ENCODE peak calls at places on chromosomes 2 and 18, in seven cellular contexts. One of them, this sample, is unnamed.

GRCh38 chr2:150376627-150377335 is 110.7 kb downstream of the RND3 start:
- DNase-seq in HCT116: no peak
- DNase-seq in body of pancreas: no peak
- DNase-seq in stomach: no peak
- DNase-seq in esophagus squamous epithelium: no peak
- DNase-seq in H1: no peak
- DNase-seq in OCI-LY7: no peak
- DNase-seq in this sample: peak; percentile 7

GRCh38 chr2:128439231-128440086 is 120.8 kb upstream of the HS6ST1 start:
- DNase-seq in HCT116: no peak
- DNase-seq in body of pancreas: peak; percentile 10
- DNase-seq in stomach: peak; percentile 17
- DNase-seq in esophagus squamous epithelium: no peak
- DNase-seq in H1: no peak
- DNase-seq in OCI-LY7: no peak
- DNase-seq in this sample: no peak

GRCh38 chr2:188695953-188696352 is 278.2 kb upstream of the COL3A1 start:
- DNase-seq in HCT116: no peak
- DNase-seq in body of pancreas: no peak
- DNase-seq in stomach: no peak
- DNase-seq in esophagus squamous epithelium: no peak
- DNase-seq in H1: no peak
- DNase-seq in OCI-LY7: no peak
- DNase-seq in this sample: no peak

GRCh38 chr2:75200140-75200985 is 1.0 kb upstream of the TACR1 start:
- DNase-seq in HCT116: no peak
- DNase-seq in body of pancreas: peak; percentile 74
- DNase-seq in stomach: peak; percentile 79
- DNase-seq in esophagus squamous epithelium: no peak
- DNase-seq in H1: no peak
- DNase-seq in OCI-LY7: no peak
- DNase-seq in this sample: peak; percentile 72

GRCh38 chr2:48605482-48606175 is 12.0 kb upstream of the GTF2A1L start:
- DNase-seq in HCT116: no peak
- DNase-seq in body of pancreas: no peak
- DNase-seq in stomach: no peak
- DNase-seq in esophagus squamous epithelium: no peak
- DNase-seq in H1: no peak
- DNase-seq in OCI-LY7: no peak
- DNase-seq in this sample: no peak

GRCh38 chr2:128489580-128490273 is 171.1 kb upstream of the HS6ST1 start:
- DNase-seq in HCT116: no peak
- DNase-seq in body of pancreas: no peak
- DNase-seq in stomach: peak; percentile 25
- DNase-seq in esophagus squamous epithelium: no peak
- DNase-seq in H1: no peak
- DNase-seq in OCI-LY7: no peak
- DNase-seq in this sample: no peak

GRCh38 chr18:13471495-13471845 is 252.9 kb downstream of the LDLRAD4 start:
- DNase-seq in HCT116: no peak
- DNase-seq in body of pancreas: no peak
- DNase-seq in stomach: no peak
- DNase-seq in esophagus squamous epithelium: no peak
- DNase-seq in H1: no peak
- DNase-seq in OCI-LY7: no peak
- DNase-seq in this sample: no peak

GRCh38 chr18:39215920-39216319 is 1650.3 kb upstream of the CELF4 start:
- DNase-seq in HCT116: no peak
- DNase-seq in body of pancreas: no peak
- DNase-seq in stomach: no peak
- DNase-seq in esophagus squamous epithelium: no peak
- DNase-seq in H1: no peak
- DNase-seq in OCI-LY7: no peak
- DNase-seq in this sample: no peak

GRCh38 chr2:191710411-191710900 is 32.5 kb downstream of the NABP1 start:
- DNase-seq in HCT116: no peak
- DNase-seq in body of pancreas: no peak
- DNase-seq in stomach: no peak
- DNase-seq in esophagus squamous epithelium: no peak
- DNase-seq in H1: no peak
- DNase-seq in OCI-LY7: no peak
- DNase-seq in this sample: no peak

GRCh38 chr2:69483696-69484095 is 46.5 kb upstream of the NFU1 start:
- DNase-seq in HCT116: no peak
- DNase-seq in body of pancreas: no peak
- DNase-seq in stomach: no peak
- DNase-seq in esophagus squamous epithelium: no peak
- DNase-seq in H1: no peak
- DNase-seq in OCI-LY7: no peak
- DNase-seq in this sample: no peak

GRCh38 chr2:30796723-30797122 is 10.5 kb downstream of the CAPN13 start:
- DNase-seq in HCT116: no peak
- DNase-seq in body of pancreas: no peak
- DNase-seq in stomach: peak; percentile 85
- DNase-seq in esophagus squamous epithelium: no peak
- DNase-seq in H1: no peak
- DNase-seq in OCI-LY7: no peak
- DNase-seq in this sample: peak; percentile 36

GRCh38 chr2:98507940-98508689 is 63.5 kb downstream of the INPP4A start:
- DNase-seq in HCT116: no peak
- DNase-seq in body of pancreas: no peak
- DNase-seq in stomach: no peak
- DNase-seq in esophagus squamous epithelium: no peak
- DNase-seq in H1: no peak
- DNase-seq in OCI-LY7: no peak
- DNase-seq in this sample: no peak

GRCh38 chr2:98507461-98507860 is 62.8 kb downstream of the INPP4A start:
- DNase-seq in HCT116: no peak
- DNase-seq in body of pancreas: no peak
- DNase-seq in stomach: no peak
- DNase-seq in esophagus squamous epithelium: no peak
- DNase-seq in H1: no peak
- DNase-seq in OCI-LY7: no peak
- DNase-seq in this sample: no peak

GRCh38 chr2:98504386-98505109 is 59.9 kb downstream of the INPP4A start:
- DNase-seq in HCT116: no peak
- DNase-seq in body of pancreas: no peak
- DNase-seq in stomach: no peak
- DNase-seq in esophagus squamous epithelium: no peak
- DNase-seq in H1: no peak
- DNase-seq in OCI-LY7: no peak
- DNase-seq in this sample: no peak

GRCh38 chr2:98505311-98505808 is 60.7 kb downstream of the INPP4A start:
- DNase-seq in HCT116: no peak
- DNase-seq in body of pancreas: no peak
- DNase-seq in stomach: peak; percentile 42
- DNase-seq in esophagus squamous epithelium: no peak
- DNase-seq in H1: no peak
- DNase-seq in OCI-LY7: no peak
- DNase-seq in this sample: no peak

DNA sequence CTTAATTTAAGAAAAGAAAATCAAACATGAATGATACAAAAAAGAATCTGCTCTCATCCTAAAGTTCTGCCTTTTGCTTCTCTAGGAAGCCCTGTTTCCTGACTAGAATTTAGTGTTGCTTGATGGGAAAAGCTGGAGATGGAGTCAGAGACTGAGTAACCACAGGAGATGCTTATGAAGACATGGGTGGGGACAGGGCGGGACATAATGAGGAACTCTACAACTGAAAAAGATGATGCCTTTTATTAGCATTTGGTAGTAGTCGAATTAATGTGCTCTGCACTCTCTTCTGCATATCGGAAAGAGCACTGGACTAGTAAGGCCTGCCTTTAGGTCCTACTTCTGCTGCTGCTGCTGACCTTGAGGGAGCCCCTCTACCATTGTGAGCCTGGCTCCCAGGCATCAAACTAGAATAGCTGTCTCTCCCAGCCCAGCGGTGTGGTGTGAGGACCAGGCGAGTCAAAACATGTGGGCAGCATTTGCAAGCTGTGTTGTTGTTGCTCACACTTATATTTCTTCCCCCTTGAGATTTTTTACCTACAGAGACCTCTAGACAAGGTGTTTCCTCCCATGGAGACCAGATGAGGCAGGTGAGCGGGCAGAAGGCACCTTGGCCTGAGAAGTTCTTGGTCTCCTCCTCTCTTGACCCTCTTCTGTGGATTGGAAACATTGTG is 61.5 kb downstream of the INPP4A start:
- DNase-seq in HCT116: no peak
- DNase-seq in body of pancreas: no peak
- DNase-seq in stomach: no peak
- DNase-seq in esophagus squamous epithelium: no peak
- DNase-seq in H1: no peak
- DNase-seq in OCI-LY7: no peak
- DNase-seq in this sample: no peak
- H3K4me1 ChIP-seq in HCT116: no peaks in the 10 kb centered on the region
- H3K4me1 ChIP-seq in body of pancreas: peaks cover 15% of the 10 kb centered on the region
- H3K4me1 ChIP-seq in stomach: peaks cover 83% of the 10 kb centered on the region
- H3K4me1 ChIP-seq in esophagus squamous epithelium: peaks cover 42% of the 10 kb centered on the region
- H3K4me1 ChIP-seq in H1: no peaks in the 10 kb centered on the region
- H3K4me1 ChIP-seq in OCI-LY7: no peaks in the 10 kb centered on the region
- H3K4me1 ChIP-seq in this sample: no peaks in the 10 kb centered on the region

DNA sequence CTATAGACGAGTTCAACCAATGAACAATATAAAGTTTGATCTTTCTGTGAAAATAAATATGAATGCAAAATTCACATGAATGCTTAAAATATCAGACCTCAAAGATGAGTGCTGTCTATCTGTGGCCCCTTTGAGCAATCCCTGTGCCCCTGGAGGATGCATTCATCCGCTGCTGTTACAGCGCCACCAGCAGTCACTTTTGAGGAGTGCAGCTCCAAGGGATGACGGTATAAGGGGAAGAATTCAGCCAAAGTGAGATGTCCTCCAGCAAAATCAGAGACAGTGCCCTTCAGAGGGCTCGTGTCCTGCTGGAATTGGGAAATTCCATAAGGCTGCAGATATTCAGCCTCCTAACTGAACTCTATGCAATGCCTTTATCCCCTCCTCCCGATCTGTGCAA is 12.0 kb upstream of the CHRNA1 start:
- DNase-seq in HCT116: no peak
- DNase-seq in body of pancreas: no peak
- DNase-seq in stomach: no peak
- DNase-seq in esophagus squamous epithelium: no peak
- DNase-seq in H1: no peak
- DNase-seq in OCI-LY7: no peak
- DNase-seq in this sample: no peak
- TF ChIP-seq CTCF in HCT116: no peak
- TF ChIP-seq CTCF in body of pancreas: no peak
- TF ChIP-seq CTCF in stomach: no peak
- TF ChIP-seq CTCF in esophagus squamous epithelium: no peak
- TF ChIP-seq CTCF in H1: peak; percentile 90
- TF ChIP-seq CTCF in OCI-LY7: peak; percentile 65
- TF ChIP-seq CTCF in this sample: peak; percentile 63

GRCh38 chr2:15142069-15142689 is 419.0 kb downstream of the NBAS start:
- DNase-seq in HCT116: no peak
- DNase-seq in body of pancreas: no peak
- DNase-seq in stomach: no peak
- DNase-seq in esophagus squamous epithelium: peak; percentile 32
- DNase-seq in H1: no peak
- DNase-seq in OCI-LY7: peak; percentile 98
- DNase-seq in this sample: no peak

GRCh38 chr2:15145046-15145817 is 415.9 kb downstream of the NBAS start:
- DNase-seq in HCT116: no peak
- DNase-seq in body of pancreas: no peak
- DNase-seq in stomach: no peak
- DNase-seq in esophagus squamous epithelium: no peak
- DNase-seq in H1: no peak
- DNase-seq in OCI-LY7: no peak
- DNase-seq in this sample: no peak

GRCh38 chr2:15146960-15147359 is 414.2 kb downstream of the NBAS start:
- DNase-seq in HCT116: no peak
- DNase-seq in body of pancreas: no peak
- DNase-seq in stomach: no peak
- DNase-seq in esophagus squamous epithelium: no peak
- DNase-seq in H1: no peak
- DNase-seq in OCI-LY7: no peak
- DNase-seq in this sample: no peak

GRCh38 chr2:15149063-15149462 is 412.1 kb downstream of the NBAS start:
- DNase-seq in HCT116: no peak
- DNase-seq in body of pancreas: no peak
- DNase-seq in stomach: no peak
- DNase-seq in esophagus squamous epithelium: no peak
- DNase-seq in H1: no peak
- DNase-seq in OCI-LY7: no peak
- DNase-seq in this sample: no peak

DNA sequence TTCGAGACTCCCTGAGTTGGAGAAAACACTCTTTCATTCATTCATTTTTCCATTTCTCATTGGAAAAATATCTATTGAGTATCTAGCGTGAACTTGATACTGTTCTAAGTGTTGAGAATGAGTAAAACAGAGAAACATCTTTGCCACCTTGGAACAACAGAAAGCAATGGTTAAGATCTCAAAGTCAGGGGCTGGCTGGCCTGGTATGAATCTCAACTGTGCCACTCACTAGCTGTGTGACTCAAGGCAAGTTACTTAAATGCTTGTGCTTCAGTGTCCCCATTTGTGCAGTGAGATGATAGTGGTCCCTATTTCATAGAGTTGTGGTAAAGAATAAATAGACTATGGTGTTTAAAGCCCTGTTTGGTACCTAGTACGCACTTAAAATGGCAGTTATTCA is 415.2 kb downstream of the NBAS start:
- DNase-seq in HCT116: no peak
- DNase-seq in body of pancreas: no peak
- DNase-seq in stomach: no peak
- DNase-seq in esophagus squamous epithelium: no peak
- DNase-seq in H1: no peak
- DNase-seq in OCI-LY7: no peak
- DNase-seq in this sample: no peak
- H3K4me1 ChIP-seq in HCT116: no peaks in the 10 kb centered on the region
- H3K4me1 ChIP-seq in body of pancreas: no peaks in the 10 kb centered on the region
- H3K4me1 ChIP-seq in stomach: no peaks in the 10 kb centered on the region
- H3K4me1 ChIP-seq in esophagus squamous epithelium: no peaks in the 10 kb centered on the region
- H3K4me1 ChIP-seq in H1: no peaks in the 10 kb centered on the region
- H3K4me1 ChIP-seq in OCI-LY7: peaks cover 24% of the 10 kb centered on the region
- H3K4me1 ChIP-seq in this sample: no peaks in the 10 kb centered on the region

GRCh38 chr2:198371329-198371728 is 566.9 kb downstream of the PLCL1 start:
- DNase-seq in HCT116: no peak
- DNase-seq in body of pancreas: no peak
- DNase-seq in stomach: no peak
- DNase-seq in esophagus squamous epithelium: no peak
- DNase-seq in H1: no peak
- DNase-seq in OCI-LY7: no peak
- DNase-seq in this sample: no peak

GRCh38 chr2:198371902-198372611 is 567.7 kb downstream of the PLCL1 start:
- DNase-seq in HCT116: no peak
- DNase-seq in body of pancreas: no peak
- DNase-seq in stomach: no peak
- DNase-seq in esophagus squamous epithelium: no peak
- DNase-seq in H1: no peak
- DNase-seq in OCI-LY7: peak; percentile 68
- DNase-seq in this sample: no peak

GRCh38 chr2:198375073-198375430 is 570.7 kb downstream of the PLCL1 start:
- DNase-seq in HCT116: no peak
- DNase-seq in body of pancreas: no peak
- DNase-seq in stomach: no peak
- DNase-seq in esophagus squamous epithelium: no peak
- DNase-seq in H1: no peak
- DNase-seq in OCI-LY7: peak; percentile 53
- DNase-seq in this sample: no peak

GRCh38 chr2:198376677-198377076 is 572.3 kb downstream of the PLCL1 start:
- DNase-seq in HCT116: peak; percentile 3
- DNase-seq in body of pancreas: no peak
- DNase-seq in stomach: no peak
- DNase-seq in esophagus squamous epithelium: no peak
- DNase-seq in H1: no peak
- DNase-seq in OCI-LY7: no peak
- DNase-seq in this sample: no peak

GRCh38 chr2:198374375-198375072 is 570.1 kb downstream of the PLCL1 start:
- DNase-seq in HCT116: no peak
- DNase-seq in body of pancreas: peak; percentile 27
- DNase-seq in stomach: no peak
- DNase-seq in esophagus squamous epithelium: no peak
- DNase-seq in H1: peak; percentile 5
- DNase-seq in OCI-LY7: peak; percentile 82
- DNase-seq in this sample: peak; percentile 75
- TF ChIP-seq CTCF in HCT116: peak; percentile 48
- TF ChIP-seq CTCF in body of pancreas: peak; percentile 31
- TF ChIP-seq CTCF in stomach: no peak
- TF ChIP-seq CTCF in esophagus squamous epithelium: peak; percentile 41
- TF ChIP-seq CTCF in H1: no peak
- TF ChIP-seq CTCF in OCI-LY7: peak; percentile 100
- TF ChIP-seq CTCF in this sample: peak; percentile 96